ENCODE peak calls at places on chromosomes 11 and 22, in eight cellular contexts. Z, M, V, L, P, X, U and O are unnamed samples.
A peak's percentile ranks its signal among the peaks of the same experiment; 100 is the strongest.

GRCh38 chr11:4455439-4455838 is 6.3 kb downstream of the OR52K2 start:
- DNase-seq in L (no peak), P (no peak), U (no peak), Z (peak; percentile 13), V (peak; percentile 5), M (no peak), X (peak; percentile 88), O (peak; percentile 8)

GRCh38 chr11:72519220-72519881 is 85.0 kb upstream of the CLPB start:
- DNase-seq in V (no peak), L (no peak), X (peak; percentile 38), M (no peak), P (peak; percentile 34), U (peak; percentile 38), Z (no peak), O (peak; percentile 31)

GRCh38 chr11:69215216-69215615 is 59.5 kb downstream of the SMIM38 start:
- DNase-seq in P (no peak), M (no peak), Z (no peak), X (no peak), V (no peak), L (no peak), U (no peak), O (no peak)

GRCh38 chr11:113193894-113194293 is 120.5 kb upstream of the TTC12 start:
- DNase-seq in M (no peak), X (no peak), Z (peak; percentile 48), V (peak; percentile 55), P (no peak), L (no peak), U (no peak), O (no peak)

GRCh38 chr22:46149493-46149997 is 781 bp upstream of the PPARA start:
- DNase-seq in U (no peak), X (peak; percentile 49), Z (peak; percentile 57), L (peak; percentile 48), P (peak; percentile 30), M (no peak), V (peak; percentile 59), O (no peak)

GRCh38 chr11:112961146-112961668 is at the start of gene NCAM1:
- DNase-seq in V (peak; percentile 88), U (peak; percentile 3), P (peak; percentile 65), Z (peak; percentile 12), X (peak; percentile 95), M (peak; percentile 76), L (peak; percentile 98), O (peak; percentile 77)

GRCh38 chr22:44147821-44148574 is 32.7 kb upstream of the PARVG start:
- DNase-seq in U (no peak), M (peak; percentile 91), L (no peak), P (peak; percentile 12), V (no peak), Z (no peak), X (no peak), O (no peak)

GRCh38 chr11:17014321-17014773 is at the start of gene PLEKHA7:
- DNase-seq in M (no peak), Z (no peak), X (no peak), V (no peak), U (peak; percentile 5), P (no peak), L (peak; percentile 21), O (no peak)

GRCh38 chr11:98040061-98040808 is 980.5 kb upstream of the CNTN5 start:
- DNase-seq in U (no peak), L (no peak), X (no peak), Z (no peak), P (no peak), M (no peak), V (no peak), O (no peak)

GRCh38 chr11:31881825-31882224 is 70.7 kb upstream of the PAX6 start:
- DNase-seq in L (no peak), Z (no peak), M (no peak), U (no peak), X (no peak), P (no peak), V (no peak), O (no peak)

GRCh38 chr11:77617892-77618291 is 19.7 kb downstream of the CLNS1A start:
- DNase-seq in M (no peak), X (no peak), Z (no peak), L (no peak), V (no peak), P (peak; percentile 54), U (no peak), O (no peak)

GRCh38 chr11:123560001-123560400 is 94.4 kb downstream of the SCN3B start:
- DNase-seq in X (no peak), M (no peak), L (no peak), Z (peak; percentile 16), P (peak; percentile 42), U (no peak), V (peak; percentile 57), O (no peak)

GRCh38 chr11:117820071-117820470 is 4.5 kb downstream of the FXYD2 start:
- DNase-seq in U (no peak), V (no peak), L (no peak), Z (no peak), P (no peak), M (no peak), X (no peak), O (no peak)

GRCh38 chr11:117822031-117822521 is 2.5 kb downstream of the FXYD2 start:
- DNase-seq in M (no peak), P (no peak), X (peak; percentile 63), L (no peak), Z (peak; percentile 21), U (peak; percentile 34), V (no peak), O (no peak)

GRCh38 chr11:117822522-117823033 is 2.0 kb downstream of the FXYD2 start:
- DNase-seq in V (no peak), X (no peak), L (no peak), M (no peak), Z (no peak), P (no peak), U (no peak), O (no peak)

GRCh38 chr11:117820516-117820915 is 4.0 kb downstream of the FXYD2 start:
- DNase-seq in P (no peak), X (no peak), M (no peak), U (no peak), V (no peak), L (no peak), Z (no peak), O (no peak)

GRCh38 chr11:117821431-117821830 is 3.1 kb downstream of the FXYD2 start:
- DNase-seq in P (no peak), Z (no peak), L (no peak), U (no peak), V (no peak), X (no peak), M (no peak), O (no peak)
- H3K4me3 ChIP-seq in P (no peak overlapping the region), Z (no peak overlapping the region), L (no peak overlapping the region), U (no peak overlapping the region), V (no peak overlapping the region), X (no peak overlapping the region), M (no peak overlapping the region), O (no peak overlapping the region)

DNA sequence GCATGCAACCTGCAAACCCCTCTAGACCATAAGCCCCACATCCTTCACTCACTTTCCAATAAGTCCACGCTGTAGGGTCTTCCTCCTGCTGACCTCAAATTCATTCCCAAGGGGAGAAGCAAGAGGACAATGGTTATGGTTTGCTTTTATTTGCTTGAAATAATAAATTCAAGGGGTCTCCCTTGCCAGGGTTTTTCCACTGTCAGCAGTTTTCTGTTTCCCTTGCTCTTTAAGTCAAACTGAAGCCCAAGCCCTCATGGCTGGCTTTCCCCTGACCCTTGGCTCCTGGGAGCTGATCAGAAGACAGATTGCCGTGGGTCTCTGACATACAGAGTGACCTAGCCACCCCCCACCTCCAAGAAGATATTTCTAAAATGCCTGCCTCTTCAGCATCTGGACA is 3.9 kb downstream of the SLC1A2 start:
- DNase-seq in L (no peak), X (no peak), U (no peak), P (no peak), V (no peak), Z (no peak), M (no peak), O (no peak)
- H3K4me3 ChIP-seq in L (no peak overlapping the region), X (no peak overlapping the region), U (no peak overlapping the region), P (no peak overlapping the region), V (no peak overlapping the region), Z (no peak overlapping the region), M (no peak overlapping the region), O (no peak overlapping the region)

DNA sequence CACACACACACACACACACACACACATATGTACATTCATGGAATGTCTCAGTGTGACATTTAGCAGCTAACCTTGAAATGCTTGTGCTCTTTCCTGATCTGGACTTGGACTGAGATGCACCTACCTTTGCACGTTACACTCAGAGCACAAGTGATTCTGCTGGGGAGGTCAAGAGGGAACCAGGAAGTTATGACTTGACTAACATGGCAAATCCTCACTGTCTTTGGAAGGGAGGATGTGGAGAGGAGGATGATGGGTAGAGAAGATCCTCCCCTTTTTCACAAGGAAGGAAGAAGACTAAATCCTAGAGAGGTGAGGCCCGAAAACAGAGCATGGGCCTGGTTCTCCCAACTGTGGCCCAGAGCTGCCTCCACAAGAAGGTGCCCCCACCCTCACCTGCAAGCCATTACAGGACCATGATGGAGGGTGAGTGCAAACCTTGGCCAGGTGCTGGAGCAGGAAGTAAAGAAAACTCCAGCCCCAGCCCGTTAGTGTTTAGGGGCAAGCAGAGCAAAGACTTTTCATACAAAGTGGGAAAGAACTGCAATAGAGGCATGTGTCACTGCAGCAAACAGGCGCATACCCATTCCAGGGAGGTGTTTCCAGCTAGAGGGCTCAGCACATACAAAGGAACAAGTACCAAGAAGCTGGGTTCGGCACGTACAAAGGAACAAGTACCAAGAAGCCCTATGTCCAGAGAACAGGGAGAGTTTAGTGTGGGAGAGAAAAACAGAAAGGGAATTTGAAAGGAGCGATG is 26.4 kb downstream of the SCN4B start:
- DNase-seq in X (peak; percentile 61), Z (no peak), M (no peak), U (no peak), P (no peak), V (no peak), L (no peak), O (no peak)
- H3K4me3 ChIP-seq in X (no peak overlapping the region), Z (no peak overlapping the region), M (no peak overlapping the region), U (no peak overlapping the region), P (no peak overlapping the region), V (no peak overlapping the region), L (no peak overlapping the region), O (no peak overlapping the region)

GRCh38 chr11:57430946-57431345 is 4.0 kb upstream of the SLC43A3 start:
- DNase-seq in U (no peak), L (no peak), M (no peak), X (peak; percentile 62), P (no peak), Z (no peak), V (no peak), O (no peak)
- H3K4me3 ChIP-seq in U (no peak overlapping the region), L (no peak overlapping the region), M (no peak overlapping the region), X (no peak overlapping the region), P (no peak overlapping the region), Z (no peak overlapping the region), V (no peak overlapping the region), O (no peak overlapping the region)

DNA sequence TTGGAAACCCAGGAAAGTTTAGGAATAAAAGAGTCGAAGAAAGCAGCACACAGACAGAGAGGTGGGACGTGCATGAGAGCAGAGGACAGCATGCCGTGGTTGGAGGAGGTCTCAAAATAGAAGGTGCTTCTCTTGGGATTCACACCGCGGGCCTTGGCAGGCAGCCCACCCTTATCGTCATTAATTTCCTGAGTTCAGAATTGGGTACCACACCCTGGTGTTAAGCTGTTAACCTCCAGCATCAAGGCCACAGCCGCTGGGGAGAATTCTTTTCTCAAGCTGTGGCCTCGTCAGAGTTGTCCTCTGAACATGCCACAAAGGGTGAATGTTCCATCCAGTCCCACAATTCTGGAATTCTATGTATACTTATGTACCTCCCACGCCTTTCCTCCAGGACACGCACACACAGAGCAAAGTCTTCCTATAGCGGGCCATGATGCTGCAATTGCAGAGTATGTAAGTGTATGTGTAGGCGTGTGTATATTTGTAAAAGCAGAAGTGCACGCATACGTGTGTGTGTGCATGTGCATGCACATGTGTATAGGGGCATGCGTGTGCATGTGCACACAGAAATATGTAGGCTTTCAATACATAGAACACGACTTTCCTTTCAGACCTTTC is 39.0 kb downstream of the ADAMTS8 start:
- DNase-seq in V (peak; percentile 49), X (no peak), U (peak; percentile 31), L (no peak), P (peak; percentile 59), M (no peak), Z (no peak), O (peak; percentile 54)
- H3K4me3 ChIP-seq in V (peak overlapping the region; percentile 4), X (no peak overlapping the region), U (no peak overlapping the region), L (no peak overlapping the region), P (no peak overlapping the region), M (no peak overlapping the region), Z (no peak overlapping the region), O (peak overlapping the region; percentile 26)